ENCODE peak calls at places on chromosomes 2 and 18, in ten cellular contexts. One of them, this sample, is unnamed.

GRCh38 chr18:48032876-48033769 is 102.7 kb upstream of the SMAD2 start:
- DNase-seq in cardiac muscle cell: no peak
- DNase-seq in HFF-Myc: no peak
- DNase-seq in NCI-H1436: no peak
- DNase-seq in 8988T: no peak
- DNase-seq in osteocyte: no peak
- DNase-seq in KG1: no peak
- DNase-seq in omental fat pad: no peak
- DNase-seq in neural crest cell: no peak
- DNase-seq in adipocyte: peak
- DNase-seq in this sample: no peak

GRCh38 chr18:10329116-10329515 is 125.3 kb upstream of the APCDD1 start:
- DNase-seq in adipocyte: peak
- DNase-seq in KG1: no peak
- DNase-seq in HFF-Myc: no peak
- DNase-seq in neural crest cell: no peak
- DNase-seq in osteocyte: no peak
- DNase-seq in cardiac muscle cell: no peak
- DNase-seq in 8988T: no peak
- DNase-seq in NCI-H1436: no peak
- DNase-seq in omental fat pad: no peak
- DNase-seq in this sample: no peak

GRCh38 chr2:24501813-24502212 is 10.8 kb downstream of the NCOA1 start:
- DNase-seq in omental fat pad: no peak
- DNase-seq in HFF-Myc: no peak
- DNase-seq in osteocyte: no peak
- DNase-seq in KG1: no peak
- DNase-seq in NCI-H1436: no peak
- DNase-seq in 8988T: no peak
- DNase-seq in neural crest cell: no peak
- DNase-seq in cardiac muscle cell: no peak
- DNase-seq in adipocyte: no peak
- DNase-seq in this sample: no peak

GRCh38 chr18:35861367-35862114 is 110.9 kb upstream of the RMP24 start:
- DNase-seq in 8988T: no peak
- DNase-seq in adipocyte: peak
- DNase-seq in HFF-Myc: no peak
- DNase-seq in osteocyte: peak
- DNase-seq in KG1: no peak
- DNase-seq in neural crest cell: no peak
- DNase-seq in omental fat pad: no peak
- DNase-seq in NCI-H1436: no peak
- DNase-seq in cardiac muscle cell: peak
- DNase-seq in this sample: no peak

GRCh38 chr2:94979406-94980375 is 45.8 kb upstream of the MAL start:
- DNase-seq in adipocyte: no peak
- DNase-seq in KG1: no peak
- DNase-seq in cardiac muscle cell: no peak
- DNase-seq in HFF-Myc: no peak
- DNase-seq in osteocyte: no peak
- DNase-seq in neural crest cell: no peak
- DNase-seq in NCI-H1436: no peak
- DNase-seq in omental fat pad: no peak
- DNase-seq in 8988T: no peak
- DNase-seq in this sample: no peak

GRCh38 chr2:113370478-113371091 is 66.9 kb upstream of the ZNG1B start:
- DNase-seq in cardiac muscle cell: peak
- DNase-seq in KG1: no peak
- DNase-seq in neural crest cell: peak
- DNase-seq in omental fat pad: no peak
- DNase-seq in osteocyte: peak
- DNase-seq in HFF-Myc: peak
- DNase-seq in adipocyte: peak
- DNase-seq in 8988T: peak
- DNase-seq in NCI-H1436: no peak
- DNase-seq in this sample: peak

GRCh38 chr2:207409525-207409924 is 120.2 kb upstream of the CREB1 start:
- DNase-seq in 8988T: no peak
- DNase-seq in omental fat pad: no peak
- DNase-seq in cardiac muscle cell: peak
- DNase-seq in neural crest cell: no peak
- DNase-seq in adipocyte: no peak
- DNase-seq in KG1: no peak
- DNase-seq in HFF-Myc: no peak
- DNase-seq in NCI-H1436: no peak
- DNase-seq in osteocyte: no peak
- DNase-seq in this sample: no peak

GRCh38 chr2:70596293-70596692 is 42.7 kb upstream of the TGFA start:
- DNase-seq in neural crest cell: no peak
- DNase-seq in adipocyte: no peak
- DNase-seq in NCI-H1436: no peak
- DNase-seq in KG1: no peak
- DNase-seq in omental fat pad: no peak
- DNase-seq in 8988T: no peak
- DNase-seq in cardiac muscle cell: no peak
- DNase-seq in HFF-Myc: peak
- DNase-seq in osteocyte: no peak
- DNase-seq in this sample: no peak

GRCh38 chr2:176093145-176093888 is 796 bp downstream of the HOXD13 start:
- DNase-seq in neural crest cell: no peak
- DNase-seq in NCI-H1436: no peak
- DNase-seq in osteocyte: peak
- DNase-seq in HFF-Myc: no peak
- DNase-seq in omental fat pad: no peak
- DNase-seq in cardiac muscle cell: no peak
- DNase-seq in 8988T: no peak
- DNase-seq in adipocyte: peak
- DNase-seq in KG1: no peak
- DNase-seq in this sample: no peak

GRCh38 chr18:48713302-48713701 is 174.5 kb downstream of the CTIF start:
- DNase-seq in cardiac muscle cell: no peak
- DNase-seq in neural crest cell: no peak
- DNase-seq in NCI-H1436: no peak
- DNase-seq in adipocyte: no peak
- DNase-seq in 8988T: no peak
- DNase-seq in HFF-Myc: no peak
- DNase-seq in KG1: no peak
- DNase-seq in osteocyte: no peak
- DNase-seq in omental fat pad: no peak
- DNase-seq in this sample: no peak

GRCh38 chr2:126784636-126785035 is 114.1 kb upstream of the TEX51 start:
- DNase-seq in KG1: no peak
- DNase-seq in HFF-Myc: no peak
- DNase-seq in neural crest cell: no peak
- DNase-seq in osteocyte: no peak
- DNase-seq in 8988T: no peak
- DNase-seq in adipocyte: no peak
- DNase-seq in omental fat pad: no peak
- DNase-seq in cardiac muscle cell: no peak
- DNase-seq in NCI-H1436: no peak
- DNase-seq in this sample: no peak

GRCh38 chr2:73836141-73836943 is 7.6 kb downstream of the STAMBP start:
- DNase-seq in KG1: no peak
- DNase-seq in adipocyte: no peak
- DNase-seq in HFF-Myc: no peak
- DNase-seq in osteocyte: no peak
- DNase-seq in cardiac muscle cell: peak
- DNase-seq in 8988T: no peak
- DNase-seq in omental fat pad: no peak
- DNase-seq in NCI-H1436: no peak
- DNase-seq in neural crest cell: no peak
- DNase-seq in this sample: no peak

GRCh38 chr2:188364033-188364432 is 72.4 kb downstream of the GULP1 start:
- DNase-seq in neural crest cell: no peak
- DNase-seq in omental fat pad: no peak
- DNase-seq in cardiac muscle cell: no peak
- DNase-seq in osteocyte: no peak
- DNase-seq in KG1: no peak
- DNase-seq in adipocyte: no peak
- DNase-seq in NCI-H1436: no peak
- DNase-seq in HFF-Myc: no peak
- DNase-seq in 8988T: no peak
- DNase-seq in this sample: no peak

GRCh38 chr2:29518988-29519925 is 402.1 kb downstream of the ALK start:
- DNase-seq in HFF-Myc: no peak
- DNase-seq in KG1: no peak
- DNase-seq in neural crest cell: no peak
- DNase-seq in adipocyte: peak
- DNase-seq in NCI-H1436: no peak
- DNase-seq in cardiac muscle cell: no peak
- DNase-seq in osteocyte: no peak
- DNase-seq in 8988T: no peak
- DNase-seq in omental fat pad: no peak
- DNase-seq in this sample: no peak

GRCh38 chr18:13597068-13597467 is 129.3 kb downstream of the FAM210A start:
- DNase-seq in KG1: no peak
- DNase-seq in 8988T: no peak
- DNase-seq in HFF-Myc: no peak
- DNase-seq in osteocyte: no peak
- DNase-seq in neural crest cell: no peak
- DNase-seq in adipocyte: no peak
- DNase-seq in omental fat pad: no peak
- DNase-seq in NCI-H1436: no peak
- DNase-seq in cardiac muscle cell: no peak
- DNase-seq in this sample: no peak

This sample was measured in cerebellar cortex.